ENCODE peak calls at places on chromosome 9, in five cellular contexts. T, A, H, B and Z are unnamed samples.

GRCh38 chr9:18347381-18348084 is 126.4 kb upstream of the ADAMTSL1 start:
- DNase-seq in T (no peak), A (no peak), H (no peak), B (no peak), Z (no peak)

GRCh38 chr9:135067091-135067710 is 20.3 kb upstream of the OLFM1 start:
- DNase-seq in T (no peak), A (no peak), H (no peak), B (no peak), Z (no peak)

GRCh38 chr9:19229725-19230355 is 653 bp upstream of the DENND4C start:
- DNase-seq in T (no peak), A (no peak), H (peak), B (peak), Z (peak)

GRCh38 chr9:82570226-82570625 is 492.7 kb downstream of the RASEF start:
- DNase-seq in T (peak), A (no peak), H (no peak), B (no peak), Z (no peak)

GRCh38 chr9:91423785-91424402 is at the start of gene NFIL3:
- DNase-seq in T (peak), A (peak), H (peak), B (peak), Z (peak)

GRCh38 chr9:108316633-108317032 is 539.2 kb downstream of the ACTL7B start:
- DNase-seq in T (no peak), A (no peak), H (no peak), B (no peak), Z (peak)

GRCh38 chr9:137723396-137724113 is 104.8 kb downstream of the EHMT1 start:
- DNase-seq in T (no peak), A (no peak), H (no peak), B (no peak), Z (no peak)

GRCh38 chr9:116673375-116673774 is 13.7 kb upstream of the TRIM32 start:
- DNase-seq in T (no peak), A (no peak), H (no peak), B (no peak), Z (no peak)

GRCh38 chr9:80175286-80175906 is 603.6 kb downstream of the TLE4 start:
- DNase-seq in T (peak), A (peak), H (no peak), B (peak), Z (peak)

GRCh38 chr9:22463205-22463604 is 16.6 kb downstream of the DMRTA1 start:
- DNase-seq in T (no peak), A (no peak), H (no peak), B (peak), Z (peak)

GRCh38 chr9:15307523-15307841 is 466 bp upstream of the TTC39B start:
- DNase-seq in T (no peak), A (no peak), H (no peak), B (no peak), Z (no peak)

GRCh38 chr9:92722386-92723298 is 42.0 kb downstream of the BICD2 start:
- DNase-seq in T (no peak), A (no peak), H (no peak), B (no peak), Z (no peak)

GRCh38 chr9:107246259-107247254 is 36.5 kb upstream of the RAD23B start:
- DNase-seq in T (peak), A (no peak), H (peak), B (peak), Z (peak)

GRCh38 chr9:93154293-93154903 is 20.3 kb upstream of the NINJ1 start:
- DNase-seq in T (no peak), A (peak), H (peak), B (peak), Z (no peak)

GRCh38 chr9:19665146-19665863 is 123.5 kb downstream of the SLC24A2 start:
- DNase-seq in T (no peak), A (no peak), H (no peak), B (no peak), Z (no peak)

GRCh38 chr9:122325124-122325523 is 45.7 kb upstream of the PTGS1 start:
- DNase-seq in T (peak), A (no peak), H (no peak), B (no peak), Z (peak)

GRCh38 chr9:23717505-23717904 is 108.5 kb downstream of the ELAVL2 start:
- DNase-seq in T (no peak), A (no peak), H (no peak), B (no peak), Z (no peak)

GRCh38 chr9:117120061-117120460 is 294.8 kb downstream of the ASTN2 start:
- DNase-seq in T (no peak), A (no peak), H (no peak), B (no peak), Z (no peak)

GRCh38 chr9:113541019-113541900 is 77.7 kb downstream of the RGS3 start:
- DNase-seq in T (peak), A (peak), H (peak), B (peak), Z (peak)

GRCh38 chr9:70924905-70925547 is 196.4 kb downstream of the TRPM3 start:
- DNase-seq in T (peak), A (peak), H (peak), B (peak), Z (peak)

GRCh38 chr9:129708799-129709198 is 43.4 kb downstream of the PRRX2 start:
- DNase-seq in T (peak), A (no peak), H (peak), B (no peak), Z (no peak)

GRCh38 chr9:129704797-129705196 is 39.4 kb downstream of the PRRX2 start:
- DNase-seq in T (no peak), A (no peak), H (no peak), B (no peak), Z (no peak)

GRCh38 chr9:129714393-129715051 is 38.3 kb downstream of the PTGES start:
- DNase-seq in T (no peak), A (no peak), H (no peak), B (no peak), Z (no peak)

GRCh38 chr9:129712595-129713524 is 40.0 kb downstream of the PTGES start:
- DNase-seq in T (peak), A (peak), H (peak), B (no peak), Z (peak)

GRCh38 chr9:129709471-129710460 is 43.1 kb downstream of the PTGES start:
- DNase-seq in T (no peak), A (no peak), H (no peak), B (no peak), Z (no peak)
- H2BK5ac ChIP-seq in T (peak), A (peak), H (no peak), B (no peak), Z (no peak)

GRCh38 chr9:503331-503730 is 288.7 kb downstream of the DOCK8 start:
- DNase-seq in T (no peak), A (no peak), H (peak), B (peak), Z (no peak)

GRCh38 chr9:503881-504852 is 289.5 kb downstream of the DOCK8 start:
- DNase-seq in T (peak), A (peak), H (peak), B (peak), Z (peak)

GRCh38 chr9:504921-505821 is 290.5 kb downstream of the DOCK8 start:
- DNase-seq in T (no peak), A (peak), H (peak), B (peak), Z (no peak)
- H3K9ac ChIP-seq in T (no peak), A (peak), H (no peak), B (peak), Z (no peak)

GRCh38 chr9:98218562-98219363 is 26.3 kb upstream of the CORO2A start:
- DNase-seq in T (peak), A (no peak), H (peak), B (peak), Z (no peak)

GRCh38 chr9:98217255-98217654 is 24.8 kb upstream of the CORO2A start:
- DNase-seq in T (no peak), A (no peak), H (no peak), B (no peak), Z (no peak)

GRCh38 chr9:98220911-98221310 is 28.5 kb upstream of the CORO2A start:
- DNase-seq in T (no peak), A (no peak), H (no peak), B (no peak), Z (no peak)

GRCh38 chr9:98219364-98219716 is 26.9 kb upstream of the CORO2A start:
- DNase-seq in T (no peak), A (no peak), H (no peak), B (no peak), Z (no peak)

DNA sequence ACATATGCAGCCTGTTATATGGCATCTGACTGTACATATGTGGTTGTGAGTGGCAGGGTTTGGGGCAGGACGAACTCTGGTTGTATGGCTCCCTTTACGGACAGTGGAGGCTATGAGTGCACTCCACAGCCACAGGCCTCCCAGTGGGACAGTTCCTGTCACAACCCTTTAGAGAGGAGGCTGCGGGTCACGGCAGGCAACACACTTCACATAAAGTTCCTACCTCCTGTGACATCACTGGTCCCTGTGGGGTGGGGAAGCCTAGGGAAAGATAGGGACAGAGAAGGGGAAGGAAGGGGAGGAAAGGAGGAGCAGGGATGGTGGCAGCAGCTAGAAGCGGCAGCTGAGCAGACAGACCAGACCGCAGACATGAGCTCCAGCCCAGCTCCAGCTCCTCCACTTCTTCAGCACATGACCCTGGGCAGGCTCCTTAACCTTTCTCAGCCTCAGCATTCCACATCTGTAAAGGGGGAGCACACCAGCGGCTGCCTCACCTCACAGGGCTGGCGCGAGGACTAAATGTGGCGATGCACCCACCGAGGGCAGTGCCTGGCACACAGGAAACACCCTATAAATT is 27.4 kb upstream of the CORO2A start:
- DNase-seq in T (no peak), A (no peak), H (no peak), B (peak), Z (no peak)
- H3K18ac ChIP-seq in T (no peak), A (peak), H (no peak), B (no peak), Z (no peak)

GRCh38 chr9:86285247-86285646 is 2.9 kb upstream of the ISCA1 start:
- DNase-seq in T (no peak), A (no peak), H (no peak), B (no peak), Z (no peak)

GRCh38 chr9:86281577-86282076 is 711 bp downstream of the ISCA1 start:
- DNase-seq in T (no peak), A (peak), H (peak), B (peak), Z (no peak)

GRCh38 chr9:86280580-86280979 is 1.8 kb downstream of the ISCA1 start:
- DNase-seq in T (no peak), A (no peak), H (no peak), B (no peak), Z (no peak)

GRCh38 chr9:86282077-86282978 is at the start of gene ISCA1:
- DNase-seq in T (peak), A (peak), H (peak), B (peak), Z (peak)

DNA sequence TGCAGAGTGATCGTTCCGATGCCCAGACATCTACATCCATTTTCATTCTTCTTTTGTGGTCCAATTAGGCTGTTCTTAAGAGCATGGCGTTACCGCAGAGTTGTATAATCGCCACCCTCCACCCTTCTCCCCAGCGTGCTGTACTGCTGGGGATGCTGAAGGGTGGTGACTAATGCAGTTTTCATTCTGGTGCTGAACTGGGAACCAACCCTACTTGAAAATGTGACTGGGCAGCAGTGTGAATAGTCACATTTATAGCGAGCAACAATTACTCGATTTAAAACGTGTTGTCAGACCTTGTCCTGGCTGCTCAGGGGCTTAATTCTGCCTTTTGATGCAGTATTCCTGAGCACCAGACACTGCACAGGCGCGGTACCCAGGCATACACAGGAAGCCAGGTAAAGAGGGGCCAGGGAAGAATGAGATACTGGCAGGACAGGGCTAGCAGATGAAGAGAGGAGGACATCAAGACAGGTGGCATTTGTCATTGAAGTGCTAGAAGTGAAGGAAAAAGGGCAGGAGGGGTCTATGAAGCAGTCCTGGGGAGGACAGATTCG is 719 bp upstream of the ISCA1 start:
- DNase-seq in T (peak), A (no peak), H (no peak), B (peak), Z (peak)
- H2BK5ac ChIP-seq in T (peak), A (no peak), H (peak), B (no peak), Z (no peak)

GRCh38 chr9:127572961-127573727 is 38.9 kb upstream of the STXBP1 start:
- DNase-seq in T (peak), A (no peak), H (no peak), B (no peak), Z (peak)

GRCh38 chr9:127569819-127570401 is 42.2 kb upstream of the STXBP1 start:
- DNase-seq in T (peak), A (no peak), H (no peak), B (no peak), Z (peak)

GRCh38 chr9:127568971-127569818 is 42.9 kb upstream of the STXBP1 start:
- DNase-seq in T (peak), A (peak), H (peak), B (peak), Z (peak)

GRCh38 chr9:127568618-127568970 is 43.5 kb upstream of the STXBP1 start:
- DNase-seq in T (no peak), A (no peak), H (peak), B (peak), Z (no peak)

DNA sequence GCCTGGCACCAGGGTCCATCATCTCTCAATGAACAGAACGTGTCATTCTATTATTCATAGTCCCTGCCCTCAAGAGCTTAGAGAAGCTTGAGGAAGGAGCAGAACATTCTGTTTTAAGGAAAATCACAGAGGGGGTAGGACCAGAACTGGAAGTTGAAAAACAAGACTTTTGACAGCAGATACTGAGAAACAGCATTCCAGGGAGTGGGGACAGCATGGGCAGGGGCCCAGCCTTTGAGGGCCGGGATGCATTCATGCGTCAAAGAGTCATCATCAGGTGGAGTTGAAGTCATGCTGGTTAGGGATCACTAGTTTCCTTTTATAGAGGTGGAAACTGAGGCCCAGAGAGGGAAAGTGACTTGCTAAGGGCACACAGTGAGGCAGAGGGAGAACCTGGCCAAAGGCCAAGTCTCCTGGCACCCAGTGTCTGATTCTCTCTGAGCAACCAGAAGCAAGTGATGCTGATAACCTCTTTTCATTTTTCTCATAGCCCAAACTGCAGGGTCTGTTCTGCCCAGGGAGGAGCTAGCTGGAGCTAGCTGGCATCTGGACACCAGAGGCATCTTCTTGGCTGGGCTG is 41.5 kb upstream of the STXBP1 start:
- DNase-seq in T (no peak), A (no peak), H (no peak), B (no peak), Z (no peak)
- H3K9ac ChIP-seq in T (no peak), A (no peak), H (no peak), B (no peak), Z (peak)

GRCh38 chr9:35646583-35647265 is 4.0 kb downstream of the SIT1 start:
- DNase-seq in T (peak), A (peak), H (peak), B (peak), Z (peak)
- H3K18ac ChIP-seq in T (peak), A (peak), H (no peak), B (peak), Z (peak)

DNA sequence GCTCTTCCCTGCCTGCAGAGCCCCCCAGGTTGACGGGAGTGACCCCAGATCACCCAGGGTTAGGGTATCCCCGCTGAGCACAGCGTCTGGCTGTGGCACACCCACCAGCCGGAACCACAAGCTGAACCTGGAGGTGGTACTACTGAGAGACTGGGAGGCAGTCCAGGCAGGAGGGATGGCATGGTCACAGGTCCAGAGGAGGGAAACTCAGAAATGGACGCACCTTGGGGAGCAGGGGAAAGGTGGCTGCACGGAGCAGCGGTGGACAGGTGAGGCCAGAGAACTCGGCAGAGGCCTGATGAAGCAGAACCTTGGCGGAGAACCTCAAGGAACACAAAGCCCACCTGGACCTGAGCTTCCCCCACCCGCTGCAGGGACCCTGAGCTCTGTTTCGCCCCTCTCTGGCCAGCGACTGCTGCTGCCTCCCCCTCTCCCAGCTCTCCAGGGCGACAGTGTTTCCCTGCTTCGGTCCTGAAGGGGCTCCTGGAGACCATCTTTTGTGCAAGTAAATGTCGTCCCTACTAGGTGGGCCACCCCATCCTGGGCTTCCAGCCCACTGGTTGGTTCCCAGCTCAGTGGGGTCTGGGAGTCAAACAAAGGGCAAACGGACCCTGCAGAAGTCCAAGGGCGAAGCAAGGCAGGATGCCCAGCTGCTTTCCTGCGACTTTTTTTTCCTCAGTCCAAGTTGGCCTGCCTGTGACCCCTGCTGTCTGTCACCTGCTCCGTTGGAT is 845 bp downstream of the ADGRD2 start:
- DNase-seq in T (no peak), A (no peak), H (peak), B (no peak), Z (no peak)
- H2BK5ac ChIP-seq in T (no peak), A (no peak), H (no peak), B (no peak), Z (no peak)

DNA sequence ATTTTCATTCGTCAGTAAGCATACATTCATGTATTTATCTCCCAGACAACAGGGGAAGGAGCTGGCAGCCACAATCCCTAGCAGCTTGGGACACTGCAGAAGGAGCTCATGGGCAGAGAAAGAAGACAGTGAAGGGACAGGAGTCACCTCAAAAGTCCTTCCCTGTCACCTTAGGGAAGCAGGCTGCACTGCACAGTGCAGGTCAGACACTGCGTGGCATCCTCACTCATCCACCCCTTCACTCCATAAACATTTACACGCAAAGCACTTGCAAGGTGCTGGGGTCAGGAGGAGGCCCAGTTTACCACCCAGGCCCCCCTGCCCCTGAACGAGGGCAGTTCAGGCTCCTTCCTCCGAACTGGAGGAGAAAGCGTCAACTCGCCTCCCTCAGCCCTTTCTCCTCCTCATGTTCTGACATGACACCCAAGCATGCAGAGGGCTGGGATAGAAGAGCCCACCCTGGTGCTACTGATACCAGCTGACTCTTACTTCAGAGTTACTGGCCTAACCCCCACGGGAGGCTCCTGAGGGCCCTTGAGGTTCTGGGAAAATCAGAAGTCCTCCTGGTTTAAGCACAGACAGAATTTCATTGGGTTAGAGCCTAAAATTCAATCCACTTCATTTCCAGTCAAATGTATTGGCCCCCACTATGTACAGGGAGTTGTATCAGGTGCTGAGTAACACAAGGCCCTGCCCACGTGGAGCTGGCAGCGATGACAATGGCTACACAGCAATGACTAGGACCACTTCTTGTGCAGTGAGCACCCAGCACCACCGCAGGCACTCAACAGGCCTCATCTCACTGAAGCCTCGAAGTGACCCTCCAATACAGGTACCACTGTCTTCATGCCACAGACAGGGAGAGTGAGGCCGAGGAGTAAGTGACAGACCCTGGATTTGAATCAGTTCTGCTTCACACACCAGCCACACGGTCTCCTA is 70.4 kb downstream of the RAPGEF1 start:
- DNase-seq in T (no peak), A (no peak), H (no peak), B (no peak), Z (no peak)
- H3K9ac ChIP-seq in T (no peak), A (peak), H (no peak), B (peak), Z (peak)